ENCODE peak calls at places on chromosomes 12 and 14, in seven cellular contexts. D is upper lobe of left lung, G is K562, E is HepG2, B is GM12878, S is H1, H is stomach. I is an unnamed sample.

GRCh38 chr12:81502912-81503695 is 256.0 kb downstream of the PPFIA2 start:
- DNase-seq in E (no peak), S (no peak), G (no peak), B (no peak), D (no peak), H (no peak), I (no peak)

GRCh38 chr14:38129705-38130104 is 78.0 kb upstream of the SSTR1 start:
- DNase-seq in E (no peak), S (no peak), H (no peak), D (no peak), G (no peak), B (no peak), I (no peak)

GRCh38 chr14:24837280-24838046 is 203.5 kb upstream of the GZMB start:
- DNase-seq in D (no peak), B (no peak), G (no peak), S (no peak), H (no peak), E (no peak), I (no peak)

GRCh38 chr12:8648598-8649205 is 13.9 kb downstream of the MFAP5 start:
- DNase-seq in G (no peak), S (no peak), B (peak), E (no peak), H (no peak), D (no peak), I (no peak)

GRCh38 chr12:98401427-98401826 is 114.0 kb upstream of the TMPO start:
- DNase-seq in G (no peak), H (no peak), D (no peak), B (peak), E (no peak), S (no peak), I (no peak)

GRCh38 chr12:122232691-122233090 is 6.8 kb upstream of the DIABLO start:
- DNase-seq in H (no peak), S (no peak), D (no peak), G (no peak), B (no peak), E (no peak), I (no peak)

GRCh38 chr14:97603201-97603600 is 806.0 kb downstream of the VRK1 start:
- DNase-seq in S (no peak), B (no peak), E (no peak), H (no peak), G (no peak), D (no peak), I (peak)

GRCh38 chr14:104297313-104297704 is 158.9 kb downstream of the KIF26A start:
- DNase-seq in G (no peak), E (no peak), S (no peak), D (no peak), B (no peak), H (no peak), I (no peak)

GRCh38 chr14:38342803-38343202 is 86.9 kb upstream of the CLEC14A start:
- DNase-seq in B (no peak), H (no peak), S (no peak), G (no peak), D (no peak), E (no peak), I (no peak)

GRCh38 chr14:106039400-106039799 is 513.0 kb downstream of the TMEM121 start:
- DNase-seq in G (peak), E (no peak), B (no peak), H (no peak), D (peak), S (no peak), I (peak)

GRCh38 chr12:13002301-13003097 is 2.4 kb upstream of the HEBP1 start:
- DNase-seq in H (no peak), D (no peak), E (no peak), B (no peak), G (no peak), S (no peak), I (no peak)

GRCh38 chr14:76872796-76873432 is 46.7 kb downstream of the LRRC74A start:
- DNase-seq in G (peak), H (peak), S (peak), E (peak), D (peak), B (no peak), I (peak)
- TF ChIP-seq EP300 in G (no peak), H (no peak), S (no peak), E (no peak), D (no peak), B (no peak), I (no peak)

GRCh38 chr14:72582582-72582981 is 311.3 kb downstream of the DPF3 start:
- DNase-seq in G (no peak), D (no peak), S (no peak), B (no peak), H (no peak), E (no peak), I (no peak)
- TF ChIP-seq EP300 in G (no peak), D (no peak), S (no peak), B (no peak), H (no peak), E (no peak), I (no peak)

GRCh38 chr12:75877588-75878381 is 153.8 kb downstream of the PHLDA1 start:
- DNase-seq in H (no peak), E (no peak), S (no peak), B (no peak), G (no peak), D (no peak), I (no peak)
- TF ChIP-seq EP300 in H (no peak), E (no peak), S (no peak), B (no peak), G (no peak), D (no peak), I (no peak)

DNA sequence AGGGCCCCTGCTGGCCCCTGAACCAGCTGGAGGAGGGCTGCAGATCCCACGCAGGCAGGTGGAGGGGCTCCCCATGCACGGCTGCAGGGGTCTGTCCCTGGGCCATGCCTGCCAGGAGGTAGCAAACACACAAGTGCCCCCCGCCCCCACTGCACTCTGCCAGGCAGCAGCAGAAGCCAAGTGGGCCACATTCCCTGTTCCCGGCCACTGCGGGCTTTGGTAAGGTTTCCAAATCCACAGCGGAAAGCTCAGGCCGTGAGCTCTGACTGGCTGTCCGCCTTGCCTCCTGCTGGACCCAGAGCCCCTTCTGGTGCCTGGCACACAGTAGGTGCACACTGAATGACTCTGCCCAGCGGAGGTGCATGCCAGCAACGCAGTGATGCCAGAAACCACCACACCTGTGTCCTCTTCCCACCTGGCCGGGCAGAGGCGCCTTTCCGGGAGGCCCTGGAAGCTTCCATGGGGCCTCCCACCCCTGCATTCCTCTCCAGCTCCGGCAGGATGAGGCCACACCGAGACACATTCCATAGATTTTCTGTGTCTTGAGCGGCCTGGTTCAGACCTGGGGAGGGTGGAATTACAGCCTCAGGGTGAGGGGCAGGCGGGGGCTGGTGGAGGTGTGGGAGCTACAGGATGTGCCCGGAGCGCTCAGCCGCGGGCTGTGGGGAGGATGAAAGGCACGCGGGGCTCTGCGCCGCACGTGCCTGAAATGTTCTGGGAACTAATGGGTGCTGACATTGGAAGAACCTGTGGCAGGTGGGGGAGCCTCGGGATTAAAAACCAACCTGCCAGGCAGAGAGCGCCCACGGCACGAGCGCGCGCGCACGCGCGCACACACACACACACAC is 67.0 kb downstream of the NCOR2 start:
- DNase-seq in H (no peak), B (no peak), S (peak), D (peak), E (peak), G (no peak), I (no peak)
- TF ChIP-seq EP300 in H (no peak), B (no peak), S (peak), D (no peak), E (no peak), G (no peak), I (no peak)

GRCh38 chr12:6373022-6373787 is 2.2 kb downstream of the SCNN1A start:
- DNase-seq in H (peak), D (no peak), S (no peak), E (no peak), G (no peak), B (no peak), I (no peak)
- TF ChIP-seq EP300 in H (no peak), D (no peak), S (no peak), E (no peak), G (no peak), B (no peak), I (no peak)